ENCODE peak calls at places on chromosomes 11 and 22, in seven cellular contexts. C is AG10803, X is lower lobe of right lung, N is spleen, L is coronary artery, B is IMR-90, H is PC-3. G is an unnamed sample.
A peak's percentile ranks its signal among the peaks of the same experiment; 100 is the strongest.

GRCh38 chr11:4798427-4799183 is 5.6 kb downstream of the OR52R1 start:
- DNase-seq in C (no peak), X (no peak), N (no peak), L (no peak), B (peak; percentile 12), H (no peak), G (no peak)

GRCh38 chr11:119178166-119178680 is 7.1 kb upstream of the NHERF4 start:
- DNase-seq in C (no peak), X (no peak), N (no peak), L (no peak), B (no peak), H (no peak), G (no peak)

GRCh38 chr11:81853791-81854190 is 879.9 kb downstream of the FAM181B start:
- DNase-seq in C (no peak), X (no peak), N (no peak), L (no peak), B (no peak), H (no peak), G (no peak)

GRCh38 chr11:108880510-108880909 is 215.6 kb downstream of the DDX10 start:
- DNase-seq in C (no peak), X (no peak), N (no peak), L (no peak), B (peak; percentile 31), H (no peak), G (no peak)

GRCh38 chr11:87445002-87445401 is 407.3 kb downstream of the TMEM135 start:
- DNase-seq in C (peak; percentile 88), X (no peak), N (no peak), L (no peak), B (peak; percentile 67), H (peak; percentile 83), G (peak; percentile 78)

GRCh38 chr11:130561441-130561881 is 113.0 kb downstream of the ADAMTS15 start:
- DNase-seq in C (peak; percentile 36), X (no peak), N (no peak), L (no peak), B (peak; percentile 35), H (peak; percentile 22), G (peak; percentile 64)

GRCh38 chr11:71238941-71239340 is 13.4 kb downstream of the SHANK2 start:
- DNase-seq in C (no peak), X (no peak), N (peak; percentile 42), L (no peak), B (no peak), H (no peak), G (no peak)

GRCh38 chr11:9831122-9831521 is 167.2 kb downstream of the SWAP70 start:
- DNase-seq in C (no peak), X (no peak), N (no peak), L (no peak), B (no peak), H (no peak), G (no peak)

GRCh38 chr11:116742104-116742503 is 30.7 kb downstream of the BUD13 start:
- DNase-seq in C (no peak), X (no peak), N (no peak), L (no peak), B (peak; percentile 62), H (no peak), G (peak; percentile 70)

GRCh38 chr11:27124514-27125264 is 84.1 kb downstream of the BBOX1 start:
- DNase-seq in C (peak; percentile 59), X (no peak), N (no peak), L (no peak), B (peak; percentile 42), H (no peak), G (peak; percentile 69)

GRCh38 chr22:20904008-20904979 is 12.9 kb upstream of the CRKL start:
- DNase-seq in C (peak; percentile 97), X (no peak), N (no peak), L (no peak), B (peak; percentile 99), H (peak; percentile 91), G (peak; percentile 99)

GRCh38 chr11:7597620-7598019 is 75.7 kb downstream of the CYB5R2 start:
- DNase-seq in C (no peak), X (peak; percentile 72), N (no peak), L (no peak), B (no peak), H (peak; percentile 83), G (no peak)

GRCh38 chr11:69654660-69655478 is 13.9 kb downstream of the CCND1 start:
- DNase-seq in C (no peak), X (no peak), N (no peak), L (no peak), B (peak; percentile 52), H (peak; percentile 97), G (peak; percentile 57)

GRCh38 chr11:27719575-27719925 is 19.3 kb upstream of the BDNF start:
- DNase-seq in C (no peak), X (no peak), N (no peak), L (no peak), B (no peak), H (no peak), G (no peak)

GRCh38 chr11:127345819-127346459 is 345.4 kb upstream of the KIRREL3 start:
- DNase-seq in C (peak; percentile 35), X (no peak), N (no peak), L (no peak), B (peak; percentile 33), H (peak; percentile 64), G (peak; percentile 27)

GRCh38 chr11:94769897-94770296 is 1.7 kb downstream of the AMOTL1 start:
- DNase-seq in C (no peak), X (no peak), N (no peak), L (no peak), B (no peak), H (peak; percentile 42), G (no peak)

GRCh38 chr11:66877585-66877984 is 20.7 kb downstream of the LRFN4 start:
- DNase-seq in C (peak; percentile 22), X (no peak), N (no peak), L (no peak), B (peak; percentile 75), H (no peak), G (peak; percentile 46)

GRCh38 chr11:73257342-73258103 is 14.6 kb upstream of the P2RY6 start:
- DNase-seq in C (peak; percentile 97), X (peak; percentile 68), N (no peak), L (peak; percentile 87), B (peak; percentile 91), H (peak; percentile 94), G (peak; percentile 88)

GRCh38 chr11:10522921-10523320 is 18.1 kb downstream of the RNF141 start:
- DNase-seq in C (peak; percentile 12), X (no peak), N (no peak), L (no peak), B (no peak), H (no peak), G (no peak)

GRCh38 chr11:93765551-93765950 is 18.5 kb upstream of the MED17 start:
- DNase-seq in C (no peak), X (no peak), N (no peak), L (no peak), B (no peak), H (no peak), G (no peak)

GRCh38 chr11:80315263-80315662 is 874.4 kb upstream of the TENM4 start:
- DNase-seq in C (no peak), X (no peak), N (no peak), L (no peak), B (no peak), H (no peak), G (no peak)

GRCh38 chr11:80320765-80321164 is 879.9 kb upstream of the TENM4 start:
- DNase-seq in C (no peak), X (no peak), N (no peak), L (no peak), B (no peak), H (peak; percentile 23), G (no peak)

GRCh38 chr11:80320226-80320625 is 879.4 kb upstream of the TENM4 start:
- DNase-seq in C (no peak), X (no peak), N (no peak), L (no peak), B (no peak), H (no peak), G (no peak)

DNA sequence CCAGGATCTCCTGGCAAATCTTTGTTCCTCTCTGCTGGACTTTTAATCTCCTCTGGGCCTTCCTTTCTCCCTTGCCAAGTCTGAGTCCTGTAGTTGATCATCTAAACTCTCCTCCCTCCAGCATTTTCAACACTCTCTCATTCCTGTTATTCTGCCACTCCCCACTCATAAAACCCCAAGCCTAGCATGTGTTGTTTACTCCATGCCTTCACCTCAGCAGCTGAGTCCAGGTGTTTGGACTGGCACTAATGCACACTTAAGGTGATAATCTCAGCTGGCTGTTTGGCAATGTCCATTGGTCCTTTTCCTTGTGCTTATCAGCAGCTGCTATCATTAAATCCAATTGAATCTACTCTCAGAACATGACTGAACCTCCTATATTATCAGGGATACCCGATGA is 876.8 kb upstream of the TENM4 start:
- DNase-seq in C (no peak), X (no peak), N (no peak), L (no peak), B (no peak), H (no peak), G (no peak)
- TF ChIP-seq CTCF in C (no peak), X (no peak), N (no peak), L (no peak), B (no peak), H (no peak), G (no peak)

DNA sequence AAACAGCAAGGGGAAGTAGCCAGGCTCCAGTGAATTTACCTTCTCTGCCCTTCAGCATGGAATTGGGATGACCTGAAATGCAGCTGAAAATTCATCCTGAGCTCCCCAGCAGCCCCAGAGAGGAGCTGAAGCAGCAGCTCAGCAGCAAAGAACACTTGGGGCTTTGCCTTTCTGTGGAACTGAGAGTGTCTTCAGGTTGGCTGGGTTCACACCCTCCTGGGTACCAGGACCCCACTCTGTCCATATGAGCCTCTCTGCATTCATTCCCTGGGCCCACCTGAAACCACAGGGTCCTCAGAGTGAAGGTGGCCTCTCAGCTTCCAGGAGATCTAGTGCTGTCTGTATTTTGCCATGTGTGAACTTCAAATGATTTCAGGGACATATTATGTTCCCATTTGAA is 429.2 kb downstream of the MN1 start:
- DNase-seq in C (no peak), X (no peak), N (no peak), L (no peak), B (no peak), H (no peak), G (no peak)
- H3K4me3 ChIP-seq in C (no peak overlapping the region), X (no peak overlapping the region), N (no peak overlapping the region), L (no peak overlapping the region), B (no peak overlapping the region), H (no peak overlapping the region), G (no peak overlapping the region)

DNA sequence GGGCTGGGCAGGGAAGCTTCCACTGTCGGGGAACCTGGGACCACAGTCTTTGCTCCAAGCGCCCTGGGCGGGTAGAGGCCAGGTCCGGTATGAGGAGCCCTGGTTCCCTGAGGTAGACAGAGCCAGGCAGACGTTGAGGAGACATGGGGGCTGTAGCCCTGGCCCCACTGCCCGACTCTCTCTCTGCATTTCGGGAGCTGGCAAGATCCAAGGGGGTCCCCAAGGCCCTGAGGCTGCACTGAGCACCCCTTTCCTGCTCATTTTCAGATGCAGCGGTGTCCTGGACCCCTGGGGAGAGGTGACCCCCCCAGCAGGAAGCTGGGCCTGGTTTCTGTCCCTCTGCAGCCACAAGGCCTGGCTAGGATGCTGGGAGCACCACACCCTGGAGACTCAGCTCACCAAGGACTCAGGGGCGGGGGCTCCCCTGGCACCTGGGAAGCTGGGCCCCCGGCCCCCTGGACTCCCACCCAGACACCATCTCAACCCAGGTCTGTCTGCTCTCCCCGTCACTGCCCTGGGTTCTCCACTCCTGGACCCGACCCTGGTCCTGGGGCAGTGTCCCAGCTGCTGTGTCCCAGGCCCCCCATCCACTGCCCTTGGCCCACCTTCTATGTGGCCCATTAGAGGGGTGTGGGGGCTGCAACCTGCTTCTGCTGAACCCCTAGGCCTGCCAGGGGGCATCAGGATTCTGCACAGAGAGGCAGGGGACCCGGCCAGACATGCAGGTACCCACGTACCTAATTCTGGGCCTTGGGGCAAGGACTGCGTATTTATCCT is 15.0 kb upstream of the MUC6 start:
- DNase-seq in C (no peak), X (peak; percentile 39), N (peak; percentile 64), L (no peak), B (no peak), H (no peak), G (no peak)
- TF ChIP-seq CTCF in C (no peak), X (no peak), N (no peak), L (no peak), B (no peak), H (no peak), G (no peak)

GRCh38 chr22:22111267-22111751 is 128.7 kb upstream of the TOP3B start:
- DNase-seq in C (peak; percentile 49), X (no peak), N (no peak), L (no peak), B (peak; percentile 95), H (peak; percentile 83), G (peak; percentile 35)
- H3K4me3 ChIP-seq in C (no peak overlapping the region), X (no peak overlapping the region), N (peak overlapping the region; percentile 31), L (no peak overlapping the region), B (no peak overlapping the region), H (peak overlapping the region; percentile 31), G (no peak overlapping the region)

G was measured in cardiac fibroblast.